ENCODE peak calls at places on chromosomes 12 and 14, in seven cellular contexts. B is mesenchymal stem cell; P is stimulated activated naive B cell treated with anti-CD40 and anti-IgM and Interleukin-4, amounts not matched to agents 10 μg/mL and 1 μg/mL and 100 μg/mL, for 72 hours; Q is RCC 7860; Y is NCI-H1105; W is germinal center; O is NCI-H1436. H is an unnamed sample.

GRCh38 chr12:103530352-103530751 is 34.6 kb upstream of the C12orf42 start:
- DNase-seq in B (no peak), P (peak; percentile 22), Q (no peak), Y (no peak), W (peak; percentile 2), O (no peak), H (no peak)

GRCh38 chr12:97960741-97961608 is 498.4 kb downstream of the RMST start:
- DNase-seq in B (peak; percentile 22), P (peak; percentile 4), Q (no peak), Y (peak; percentile 3), W (peak; percentile 15), O (no peak), H (peak; percentile 73)

GRCh38 chr12:46332260-46332659 is 40.3 kb downstream of the SLC38A2 start:
- DNase-seq in B (peak; percentile 76), P (no peak), Q (peak; percentile 17), Y (no peak), W (no peak), O (no peak), H (no peak)

GRCh38 chr12:132219323-132219722 is 75.1 kb downstream of the NOC4L start:
- DNase-seq in B (no peak), P (no peak), Q (no peak), Y (no peak), W (no peak), O (no peak), H (no peak)

GRCh38 chr12:121578230-121579189 is 2.3 kb downstream of the KDM2B start:
- DNase-seq in B (peak; percentile 50), P (no peak), Q (no peak), Y (no peak), W (peak; percentile 41), O (no peak), H (peak; percentile 81)

GRCh38 chr12:22624573-22624907 is 431 bp upstream of the ETNK1 start:
- DNase-seq in B (no peak), P (no peak), Q (no peak), Y (no peak), W (no peak), O (no peak), H (no peak)

GRCh38 chr12:51869490-51869865 is 18.4 kb upstream of the ANKRD33 start:
- DNase-seq in B (no peak), P (no peak), Q (no peak), Y (no peak), W (no peak), O (no peak), H (peak; percentile 75)

GRCh38 chr12:101557092-101557491 is 37.7 kb upstream of the MYBPC1 start:
- DNase-seq in B (no peak), P (no peak), Q (no peak), Y (no peak), W (no peak), O (no peak), H (no peak)

GRCh38 chr12:109174468-109174867 is 58.1 kb downstream of the ACACB start:
- DNase-seq in B (no peak), P (no peak), Q (no peak), Y (no peak), W (no peak), O (no peak), H (no peak)

GRCh38 chr12:89507015-89507824 is 17.4 kb downstream of the GALNT4 start:
- DNase-seq in B (no peak), P (no peak), Q (no peak), Y (no peak), W (no peak), O (no peak), H (no peak)

GRCh38 chr12:95386056-95386455 is 87.9 kb upstream of the METAP2 start:
- DNase-seq in B (no peak), P (no peak), Q (no peak), Y (no peak), W (no peak), O (no peak), H (no peak)

GRCh38 chr14:68789798-68790655 is 2.8 kb downstream of the ZFP36L1 start:
- DNase-seq in B (peak; percentile 49), P (no peak), Q (peak; percentile 17), Y (no peak), W (no peak), O (no peak), H (peak; percentile 58)

GRCh38 chr12:113145720-113146551 is 3.6 kb upstream of the CFAP73 start:
- DNase-seq in B (no peak), P (no peak), Q (no peak), Y (no peak), W (no peak), O (no peak), H (no peak)

GRCh38 chr14:103740991-103741689 is 25.5 kb downstream of the ZFYVE21 start:
- DNase-seq in B (peak; percentile 12), P (no peak), Q (no peak), Y (no peak), W (no peak), O (no peak), H (peak; percentile 68)

GRCh38 chr14:20499881-20500280 is 5.5 kb upstream of the RNASE10 start:
- DNase-seq in B (no peak), P (no peak), Q (no peak), Y (no peak), W (no peak), O (no peak), H (no peak)

GRCh38 chr14:60327447-60328331 is 78.7 kb downstream of the PPM1A start:
- DNase-seq in B (no peak), P (peak; percentile 58), Q (no peak), Y (peak; percentile 77), W (peak; percentile 76), O (peak; percentile 74), H (peak; percentile 64)

GRCh38 chr14:104394606-104394910 is 185.0 kb upstream of the C14orf180 start:
- DNase-seq in B (no peak), P (no peak), Q (no peak), Y (no peak), W (peak; percentile 54), O (no peak), H (peak; percentile 42)

GRCh38 chr14:36346052-36346451 is 25.6 kb upstream of the MBIP start:
- DNase-seq in B (no peak), P (no peak), Q (no peak), Y (peak; percentile 90), W (no peak), O (peak; percentile 79), H (no peak)

GRCh38 chr12:15163001-15163400 is 58.2 kb downstream of the RERG start:
- DNase-seq in B (no peak), P (no peak), Q (no peak), Y (peak; percentile 12), W (no peak), O (no peak), H (no peak)

GRCh38 chr14:104865631-104866441 is 768 bp downstream of the CEP170B start:
- DNase-seq in B (peak; percentile 77), P (no peak), Q (peak; percentile 30), Y (peak; percentile 25), W (peak; percentile 34), O (no peak), H (peak; percentile 82)